ENCODE peak calls at places on chromosomes 16 and 17, in eight cellular contexts. M is A549, Q is uterus, V is Peyer's patch, X is HCT116, J is IMR-90, T is ovary, O is adrenal gland. B is an unnamed sample.

GRCh38 chr17:68591583-68591982 is 9.6 kb downstream of the FAM20A start:
- DNase-seq in M (no peak), Q (peak), V (no peak), X (no peak), J (no peak), T (peak), O (peak), B (peak)

GRCh38 chr16:30786936-30787612 is at the start of gene ZNF629:
- DNase-seq in M (peak), Q (peak), V (peak), X (peak), J (peak), T (peak), O (peak), B (peak)

GRCh38 chr16:11836653-11837244 is 14.6 kb downstream of the RSL1D1 start:
- DNase-seq in M (no peak), Q (no peak), V (no peak), X (no peak), J (peak), T (no peak), O (no peak), B (no peak)

GRCh38 chr16:83833921-83834320 is 26.1 kb downstream of the HSBP1 start:
- DNase-seq in M (no peak), Q (no peak), V (no peak), X (no peak), J (no peak), T (no peak), O (no peak), B (no peak)

GRCh38 chr16:56362057-56362655 is 63.2 kb downstream of the AMFR start:
- DNase-seq in M (no peak), Q (peak), V (no peak), X (no peak), J (no peak), T (peak), O (peak), B (no peak)

GRCh38 chr17:75889454-75889853 is 7.3 kb downstream of the TRIM65 start:
- DNase-seq in M (no peak), Q (no peak), V (no peak), X (no peak), J (no peak), T (no peak), O (no peak), B (no peak)

GRCh38 chr17:50396261-50397110 is 837 bp downstream of the LRRC59 start:
- DNase-seq in M (peak), Q (peak), V (peak), X (no peak), J (peak), T (peak), O (peak), B (peak)

GRCh38 chr17:19237389-19238166 is 412 bp downstream of the EPN2 start:
- DNase-seq in M (peak), Q (no peak), V (peak), X (no peak), J (no peak), T (no peak), O (peak), B (peak)

GRCh38 chr17:83133302-83134121 is 54.1 kb downstream of the METRNL start:
- DNase-seq in M (no peak), Q (peak), V (no peak), X (no peak), J (no peak), T (peak), O (peak), B (peak)

GRCh38 chr16:85286066-85286712 is 173.9 kb upstream of the CIBAR2 start:
- DNase-seq in M (no peak), Q (peak), V (no peak), X (no peak), J (peak), T (no peak), O (peak), B (peak)

GRCh38 chr17:64386412-64387144 is 4.1 kb downstream of the PECAM1 start:
- DNase-seq in M (no peak), Q (no peak), V (peak), X (no peak), J (no peak), T (no peak), O (no peak), B (no peak)

GRCh38 chr16:11948819-11949218 is 7.0 kb upstream of the NPIPB2 start:
- DNase-seq in M (no peak), Q (no peak), V (no peak), X (no peak), J (no peak), T (no peak), O (no peak), B (no peak)

GRCh38 chr16:30934827-30935557 is 11.6 kb downstream of the FBXL19 start:
- DNase-seq in M (peak), Q (no peak), V (no peak), X (no peak), J (peak), T (no peak), O (no peak), B (peak)

GRCh38 chr17:75722542-75723095 is 1.4 kb downstream of the ITGB4 start:
- DNase-seq in M (no peak), Q (no peak), V (no peak), X (no peak), J (no peak), T (no peak), O (no peak), B (no peak)

GRCh38 chr17:59001158-59001814 is 105.4 kb downstream of the TRIM37 start:
- DNase-seq in M (no peak), Q (no peak), V (peak), X (no peak), J (peak), T (no peak), O (peak), B (peak)

GRCh38 chr16:65153365-65154105 is 31.7 kb upstream of the CDH11 start:
- DNase-seq in M (no peak), Q (no peak), V (no peak), X (no peak), J (no peak), T (no peak), O (no peak), B (no peak)

GRCh38 chr17:42463976-42464400 is 5.3 kb downstream of the ATP6V0A1 start:
- DNase-seq in M (no peak), Q (no peak), V (no peak), X (no peak), J (no peak), T (no peak), O (no peak), B (no peak)

GRCh38 chr17:50055055-50055425 is 870 bp upstream of the ITGA3 start:
- DNase-seq in M (no peak), Q (no peak), V (peak), X (peak), J (no peak), T (peak), O (peak), B (peak)

GRCh38 chr16:12142157-12142556 is 165.6 kb downstream of the SNX29 start:
- DNase-seq in M (no peak), Q (no peak), V (no peak), X (no peak), J (no peak), T (no peak), O (no peak), B (no peak)

GRCh38 chr17:74532115-74532514 is 840 bp upstream of the CD300LB start:
- DNase-seq in M (no peak), Q (no peak), V (peak), X (no peak), J (no peak), T (no peak), O (peak), B (peak)

GRCh38 chr16:14529010-14529669 is 100.9 kb downstream of the PARN start:
- DNase-seq in M (peak), Q (peak), V (peak), X (peak), J (peak), T (peak), O (peak), B (peak)

GRCh38 chr17:40086150-40087044 is 14.0 kb downstream of the NR1D1 start:
- DNase-seq in M (peak), Q (peak), V (peak), X (no peak), J (no peak), T (peak), O (peak), B (no peak)

GRCh38 chr16:9647981-9648701 is 534.1 kb downstream of the GRIN2A start:
- DNase-seq in M (peak), Q (no peak), V (no peak), X (no peak), J (no peak), T (no peak), O (peak), B (peak)

GRCh38 chr16:13902677-13903076 is 17.3 kb upstream of the ERCC4 start:
- DNase-seq in M (no peak), Q (no peak), V (no peak), X (no peak), J (peak), T (no peak), O (no peak), B (no peak)

GRCh38 chr17:48505788-48506187 is 25.0 kb downstream of the HOXB1 start:
- DNase-seq in M (peak), Q (no peak), V (peak), X (peak), J (peak), T (no peak), O (peak), B (no peak)

GRCh38 chr17:73118876-73119485 is 26.5 kb upstream of the SLC39A11 start:
- DNase-seq in M (no peak), Q (no peak), V (no peak), X (no peak), J (no peak), T (no peak), O (no peak), B (no peak)

GRCh38 chr17:59641799-59642484 is 22.2 kb downstream of the CLTC start:
- DNase-seq in M (no peak), Q (no peak), V (no peak), X (no peak), J (no peak), T (no peak), O (no peak), B (no peak)

GRCh38 chr16:84391151-84391873 is 23.0 kb downstream of the ATP2C2 start:
- DNase-seq in M (no peak), Q (no peak), V (no peak), X (no peak), J (peak), T (no peak), O (no peak), B (no peak)

GRCh38 chr17:539048-539447 is 175.6 kb downstream of the VPS53 start:
- DNase-seq in M (no peak), Q (no peak), V (no peak), X (no peak), J (no peak), T (no peak), O (no peak), B (no peak)

GRCh38 chr17:46917516-46917915 is 5.4 kb upstream of the GOSR2 start:
- DNase-seq in M (no peak), Q (no peak), V (no peak), X (no peak), J (no peak), T (no peak), O (no peak), B (no peak)

GRCh38 chr16:3789375-3790067 is 72.2 kb upstream of the TRAP1 start:
- DNase-seq in M (no peak), Q (no peak), V (no peak), X (no peak), J (no peak), T (no peak), O (no peak), B (no peak)

GRCh38 chr17:52233632-52234031 is 75.1 kb upstream of the CA10 start:
- DNase-seq in M (no peak), Q (no peak), V (no peak), X (no peak), J (no peak), T (no peak), O (no peak), B (no peak)

GRCh38 chr17:15364615-15365014 is 23.2 kb upstream of the TEKT3 start:
- DNase-seq in M (no peak), Q (no peak), V (peak), X (no peak), J (no peak), T (no peak), O (no peak), B (no peak)

GRCh38 chr17:73568934-73569333 is 75.3 kb downstream of the SDK2 start:
- DNase-seq in M (no peak), Q (no peak), V (no peak), X (no peak), J (no peak), T (no peak), O (no peak), B (no peak)

GRCh38 chr17:2598166-2598565 is 4.7 kb downstream of the PAFAH1B1 start:
- DNase-seq in M (no peak), Q (no peak), V (no peak), X (no peak), J (peak), T (no peak), O (no peak), B (no peak)

GRCh38 chr16:19196871-19197270 is 28.8 kb downstream of the SYT17 start:
- DNase-seq in M (no peak), Q (no peak), V (no peak), X (no peak), J (no peak), T (no peak), O (no peak), B (no peak)

GRCh38 chr17:75738218-75738802 is 17.1 kb downstream of the ITGB4 start:
- DNase-seq in M (no peak), Q (no peak), V (no peak), X (no peak), J (peak), T (no peak), O (no peak), B (no peak)

GRCh38 chr16:74724820-74725549 is 24.3 kb upstream of the MLKL start:
- DNase-seq in M (no peak), Q (no peak), V (peak), X (no peak), J (peak), T (peak), O (no peak), B (no peak)

GRCh38 chr16:28823719-28824547 is 1.1 kb downstream of the ATXN2L start:
- DNase-seq in M (peak), Q (peak), V (peak), X (peak), J (peak), T (peak), O (peak), B (peak)
- TF ChIP-seq POLR2A in M (peak), Q (peak), V (peak), X (peak), J (peak), T (peak), O (peak), B (no peak)

GRCh38 chr17:30483159-30483558 is 6.0 kb downstream of the GOSR1 start:
- DNase-seq in M (no peak), Q (no peak), V (no peak), X (no peak), J (no peak), T (no peak), O (no peak), B (no peak)

GRCh38 chr17:30477083-30477757 is at the start of gene GOSR1:
- DNase-seq in M (peak), Q (peak), V (peak), X (peak), J (peak), T (peak), O (peak), B (peak)

GRCh38 chr17:30477758-30478115 is 529 bp downstream of the GOSR1 start:
- DNase-seq in M (peak), Q (no peak), V (no peak), X (no peak), J (peak), T (no peak), O (no peak), B (no peak)

GRCh38 chr17:30476726-30477082 is 504 bp upstream of the GOSR1 start:
- DNase-seq in M (no peak), Q (no peak), V (no peak), X (no peak), J (peak), T (no peak), O (peak), B (peak)

GRCh38 chr17:30482555-30482954 is 5.3 kb downstream of the GOSR1 start:
- DNase-seq in M (no peak), Q (no peak), V (no peak), X (no peak), J (no peak), T (no peak), O (no peak), B (no peak)
- H3K27ac ChIP-seq in M (no peak), Q (no peak), V (no peak), X (no peak), J (no peak), T (no peak), O (no peak), B (no peak)

GRCh38 chr17:7018331-7018964 is 4.4 kb upstream of the BCL6B start:
- DNase-seq in M (no peak), Q (peak), V (no peak), X (no peak), J (no peak), T (peak), O (peak), B (peak)
- H3K4me3 ChIP-seq in M (no peak), Q (peak), V (peak), X (no peak), J (no peak), T (peak), O (peak), B (peak)

GRCh38 chr16:81243927-81244326 is 5.4 kb downstream of the BCO1 start:
- DNase-seq in M (no peak), Q (no peak), V (no peak), X (no peak), J (no peak), T (no peak), O (no peak), B (no peak)
- TF ChIP-seq POLR2A in M (no peak), Q (no peak), V (no peak), X (no peak), J (no peak), T (no peak), O (no peak), B (no peak)

DNA sequence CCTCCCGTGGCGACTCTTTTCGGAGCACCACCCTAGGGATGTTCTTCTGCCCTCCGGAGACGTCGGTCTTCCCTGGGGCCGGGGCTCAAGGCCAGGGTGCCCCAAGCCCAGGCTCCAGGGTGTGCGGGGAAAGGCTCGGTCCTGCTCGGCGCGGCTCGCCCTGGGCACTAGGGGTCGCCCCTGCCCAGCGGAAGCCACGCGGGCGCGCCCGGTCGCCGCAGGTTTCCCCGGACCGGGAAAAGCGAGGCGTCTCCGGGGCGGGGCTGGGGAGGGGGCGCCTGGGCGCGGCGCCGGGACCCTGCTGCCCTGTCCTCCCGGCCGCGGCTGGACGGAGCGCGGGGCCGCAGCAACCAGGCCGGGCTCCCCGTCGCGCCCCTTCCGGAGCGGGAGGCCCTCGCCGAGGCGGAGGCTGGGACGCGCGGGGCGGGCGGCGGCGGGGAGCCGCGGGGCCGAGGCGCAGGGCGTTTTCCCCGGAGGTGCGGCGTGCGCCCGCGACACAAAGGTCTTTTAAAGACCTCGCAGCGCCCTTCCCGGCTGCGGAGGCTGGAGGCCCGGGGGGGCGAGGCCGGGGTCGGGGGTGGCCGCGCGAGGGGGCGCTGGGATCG is 76.4 kb downstream of the MRC2 start:
- DNase-seq in M (peak), Q (peak), V (peak), X (no peak), J (peak), T (peak), O (peak), B (peak)
- H3K27ac ChIP-seq in M (peak), Q (peak), V (peak), X (peak), J (peak), T (peak), O (peak), B (peak)

GRCh38 chr16:48050871-48051270 is 104.9 kb downstream of the ABCC12 start:
- DNase-seq in M (no peak), Q (no peak), V (no peak), X (no peak), J (no peak), T (no peak), O (no peak), B (no peak)

GRCh38 chr16:48044117-48044516 is 111.7 kb downstream of the ABCC12 start:
- DNase-seq in M (no peak), Q (no peak), V (no peak), X (no peak), J (no peak), T (no peak), O (no peak), B (no peak)

GRCh38 chr16:48047755-48048154 is 108.0 kb downstream of the ABCC12 start:
- DNase-seq in M (no peak), Q (no peak), V (no peak), X (no peak), J (no peak), T (no peak), O (no peak), B (no peak)

GRCh38 chr16:48049832-48050231 is 106.0 kb downstream of the ABCC12 start:
- DNase-seq in M (no peak), Q (no peak), V (no peak), X (no peak), J (no peak), T (no peak), O (no peak), B (no peak)

DNA sequence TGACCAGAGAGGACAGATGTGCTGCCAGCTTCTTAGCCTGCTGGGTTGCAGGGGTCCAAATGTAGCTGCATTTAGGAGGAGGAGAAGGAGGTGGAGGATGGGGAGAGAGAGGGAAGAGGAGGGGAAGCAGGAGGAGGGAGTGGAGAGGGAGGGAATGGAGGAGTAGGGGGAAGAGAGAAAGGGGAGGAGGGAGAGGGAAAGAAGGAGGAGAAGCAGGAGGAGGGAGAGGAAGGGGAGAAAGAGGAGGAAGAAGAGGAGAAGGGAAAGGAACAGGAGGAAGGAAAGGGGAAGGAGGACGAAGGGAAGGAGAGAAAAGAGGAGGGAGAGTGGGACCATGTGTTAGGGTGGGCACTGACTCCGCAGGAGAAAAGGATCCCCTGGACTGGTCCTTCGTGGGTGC is 108.5 kb downstream of the ABCC12 start:
- DNase-seq in M (no peak), Q (no peak), V (no peak), X (no peak), J (no peak), T (no peak), O (no peak), B (no peak)
- H3K4me3 ChIP-seq in M (no peak), Q (no peak), V (no peak), X (no peak), J (no peak), T (no peak), O (no peak), B (no peak)

GRCh38 chr17:17813055-17813724 is 23.6 kb downstream of the SREBF1 start:
- DNase-seq in M (no peak), Q (no peak), V (no peak), X (no peak), J (no peak), T (no peak), O (no peak), B (no peak)
- TF ChIP-seq POLR2A in M (no peak), Q (no peak), V (no peak), X (no peak), J (no peak), T (no peak), O (no peak), B (no peak)

GRCh38 chr17:56835259-56835575 is 1.3 kb downstream of the DGKE start:
- DNase-seq in M (no peak), Q (no peak), V (no peak), X (no peak), J (peak), T (no peak), O (no peak), B (no peak)

GRCh38 chr17:56833023-56833811 is 503 bp downstream of the C17orf67 start:
- DNase-seq in M (peak), Q (peak), V (peak), X (peak), J (peak), T (peak), O (peak), B (peak)

GRCh38 chr17:56832446-56832845 is 1.3 kb downstream of the C17orf67 start:
- DNase-seq in M (no peak), Q (no peak), V (no peak), X (no peak), J (no peak), T (no peak), O (no peak), B (no peak)

GRCh38 chr17:56833812-56834379 is at the start of the genes C17orf67 and DGKE:
- DNase-seq in M (peak), Q (peak), V (peak), X (peak), J (peak), T (peak), O (peak), B (peak)

GRCh38 chr17:56834380-56835258 is 668 bp downstream of the DGKE start:
- DNase-seq in M (peak), Q (peak), V (peak), X (no peak), J (peak), T (no peak), O (peak), B (peak)
- H3K27ac ChIP-seq in M (peak), Q (peak), V (peak), X (peak), J (peak), T (peak), O (peak), B (peak)

B was measured in testis.